ENCODE peak calls at places on chromosome 22, in eight cellular contexts. One of them, this sample, is unnamed.
A peak's percentile ranks its signal among the peaks of the same experiment; 100 is the strongest.

GRCh38 chr22:37566329-37566837 is 6.1 kb downstream of the CDC42EP1 start:
- DNase-seq in PC-9: no peak
- DNase-seq in mucosa of gallbladder: no peak
- DNase-seq in ecto neural progenitor cell: no peak
- DNase-seq in activated CD4-positive, alpha-beta T cell treated with anti-CD3 and anti-CD28 coated beads, Interleukin-2, amount 50 U/mL, for 4 hours: peak; percentile 14
- DNase-seq in HTR-8/SVneo: no peak
- DNase-seq in cardiac muscle cell: no peak
- DNase-seq in stimulated activated CD4-positive, alpha-beta T cell treated with anti-CD3 and anti-CD28 coated beads, TNF-alpha, amount 100 ng/mL, for 4 hours: no peak
- DNase-seq in this sample: no peak

GRCh38 chr22:44545773-44546172 is 47.7 kb upstream of the RTL6 start:
- DNase-seq in PC-9: no peak
- DNase-seq in mucosa of gallbladder: no peak
- DNase-seq in ecto neural progenitor cell: peak; percentile 43
- DNase-seq in activated CD4-positive, alpha-beta T cell treated with anti-CD3 and anti-CD28 coated beads, Interleukin-2, amount 50 U/mL, for 4 hours: no peak
- DNase-seq in HTR-8/SVneo: no peak
- DNase-seq in cardiac muscle cell: no peak
- DNase-seq in stimulated activated CD4-positive, alpha-beta T cell treated with anti-CD3 and anti-CD28 coated beads, TNF-alpha, amount 100 ng/mL, for 4 hours: no peak
- DNase-seq in this sample: no peak

GRCh38 chr22:39546889-39547586 is 14.5 kb upstream of the RPS19BP1 start:
- DNase-seq in PC-9: no peak
- DNase-seq in mucosa of gallbladder: no peak
- DNase-seq in ecto neural progenitor cell: no peak
- DNase-seq in activated CD4-positive, alpha-beta T cell treated with anti-CD3 and anti-CD28 coated beads, Interleukin-2, amount 50 U/mL, for 4 hours: no peak
- DNase-seq in HTR-8/SVneo: no peak
- DNase-seq in cardiac muscle cell: no peak
- DNase-seq in stimulated activated CD4-positive, alpha-beta T cell treated with anti-CD3 and anti-CD28 coated beads, TNF-alpha, amount 100 ng/mL, for 4 hours: no peak
- DNase-seq in this sample: peak; percentile 46

GRCh38 chr22:29080061-29080975 is 7.5 kb downstream of the KREMEN1 start:
- DNase-seq in PC-9: no peak
- DNase-seq in mucosa of gallbladder: no peak
- DNase-seq in ecto neural progenitor cell: no peak
- DNase-seq in activated CD4-positive, alpha-beta T cell treated with anti-CD3 and anti-CD28 coated beads, Interleukin-2, amount 50 U/mL, for 4 hours: no peak
- DNase-seq in HTR-8/SVneo: no peak
- DNase-seq in cardiac muscle cell: no peak
- DNase-seq in stimulated activated CD4-positive, alpha-beta T cell treated with anti-CD3 and anti-CD28 coated beads, TNF-alpha, amount 100 ng/mL, for 4 hours: no peak
- DNase-seq in this sample: no peak

GRCh38 chr22:19271856-19272535 is 19.5 kb downstream of the CLTCL1 start:
- DNase-seq in PC-9: no peak
- DNase-seq in mucosa of gallbladder: no peak
- DNase-seq in ecto neural progenitor cell: peak; percentile 12
- DNase-seq in activated CD4-positive, alpha-beta T cell treated with anti-CD3 and anti-CD28 coated beads, Interleukin-2, amount 50 U/mL, for 4 hours: no peak
- DNase-seq in HTR-8/SVneo: no peak
- DNase-seq in cardiac muscle cell: no peak
- DNase-seq in stimulated activated CD4-positive, alpha-beta T cell treated with anti-CD3 and anti-CD28 coated beads, TNF-alpha, amount 100 ng/mL, for 4 hours: no peak
- DNase-seq in this sample: peak; percentile 59

GRCh38 chr22:32326647-32327046 is 31.0 kb upstream of the RFPL3 start:
- DNase-seq in PC-9: no peak
- DNase-seq in mucosa of gallbladder: no peak
- DNase-seq in ecto neural progenitor cell: peak; percentile 23
- DNase-seq in activated CD4-positive, alpha-beta T cell treated with anti-CD3 and anti-CD28 coated beads, Interleukin-2, amount 50 U/mL, for 4 hours: no peak
- DNase-seq in HTR-8/SVneo: no peak
- DNase-seq in cardiac muscle cell: no peak
- DNase-seq in stimulated activated CD4-positive, alpha-beta T cell treated with anti-CD3 and anti-CD28 coated beads, TNF-alpha, amount 100 ng/mL, for 4 hours: no peak
- DNase-seq in this sample: no peak

GRCh38 chr22:38843716-38844660 is at the start of gene NPTXR:
- DNase-seq in PC-9: peak; percentile 72
- DNase-seq in mucosa of gallbladder: peak; percentile 34
- DNase-seq in ecto neural progenitor cell: peak; percentile 80
- DNase-seq in activated CD4-positive, alpha-beta T cell treated with anti-CD3 and anti-CD28 coated beads, Interleukin-2, amount 50 U/mL, for 4 hours: peak; percentile 26
- DNase-seq in HTR-8/SVneo: peak; percentile 50
- DNase-seq in cardiac muscle cell: peak; percentile 85
- DNase-seq in stimulated activated CD4-positive, alpha-beta T cell treated with anti-CD3 and anti-CD28 coated beads, TNF-alpha, amount 100 ng/mL, for 4 hours: peak; percentile 38
- DNase-seq in this sample: peak; percentile 67

GRCh38 chr22:39234867-39235687 is 9.7 kb downstream of the PDGFB start:
- DNase-seq in PC-9: peak; percentile 95
- DNase-seq in mucosa of gallbladder: peak; percentile 88
- DNase-seq in ecto neural progenitor cell: no peak
- DNase-seq in activated CD4-positive, alpha-beta T cell treated with anti-CD3 and anti-CD28 coated beads, Interleukin-2, amount 50 U/mL, for 4 hours: no peak
- DNase-seq in HTR-8/SVneo: no peak
- DNase-seq in cardiac muscle cell: no peak
- DNase-seq in stimulated activated CD4-positive, alpha-beta T cell treated with anti-CD3 and anti-CD28 coated beads, TNF-alpha, amount 100 ng/mL, for 4 hours: no peak
- DNase-seq in this sample: peak; percentile 71

GRCh38 chr22:23685205-23685784 is 5.5 kb upstream of the RGL4 start:
- DNase-seq in PC-9: no peak
- DNase-seq in mucosa of gallbladder: no peak
- DNase-seq in ecto neural progenitor cell: no peak
- DNase-seq in activated CD4-positive, alpha-beta T cell treated with anti-CD3 and anti-CD28 coated beads, Interleukin-2, amount 50 U/mL, for 4 hours: no peak
- DNase-seq in HTR-8/SVneo: no peak
- DNase-seq in cardiac muscle cell: no peak
- DNase-seq in stimulated activated CD4-positive, alpha-beta T cell treated with anti-CD3 and anti-CD28 coated beads, TNF-alpha, amount 100 ng/mL, for 4 hours: no peak
- DNase-seq in this sample: peak; percentile 32

GRCh38 chr22:19673660-19674059 is 40.6 kb upstream of the SEPTIN5 start:
- DNase-seq in PC-9: no peak
- DNase-seq in mucosa of gallbladder: no peak
- DNase-seq in ecto neural progenitor cell: no peak
- DNase-seq in activated CD4-positive, alpha-beta T cell treated with anti-CD3 and anti-CD28 coated beads, Interleukin-2, amount 50 U/mL, for 4 hours: no peak
- DNase-seq in HTR-8/SVneo: no peak
- DNase-seq in cardiac muscle cell: no peak
- DNase-seq in stimulated activated CD4-positive, alpha-beta T cell treated with anti-CD3 and anti-CD28 coated beads, TNF-alpha, amount 100 ng/mL, for 4 hours: no peak
- DNase-seq in this sample: no peak

GRCh38 chr22:22884888-22885840 is 2.5 kb upstream of the IGLL5 start:
- DNase-seq in PC-9: no peak
- DNase-seq in mucosa of gallbladder: no peak
- DNase-seq in ecto neural progenitor cell: no peak
- DNase-seq in activated CD4-positive, alpha-beta T cell treated with anti-CD3 and anti-CD28 coated beads, Interleukin-2, amount 50 U/mL, for 4 hours: no peak
- DNase-seq in HTR-8/SVneo: no peak
- DNase-seq in cardiac muscle cell: no peak
- DNase-seq in stimulated activated CD4-positive, alpha-beta T cell treated with anti-CD3 and anti-CD28 coated beads, TNF-alpha, amount 100 ng/mL, for 4 hours: no peak
- DNase-seq in this sample: no peak

GRCh38 chr22:46465793-46466192 is 71.6 kb downstream of the CELSR1 start:
- DNase-seq in PC-9: no peak
- DNase-seq in mucosa of gallbladder: no peak
- DNase-seq in ecto neural progenitor cell: no peak
- DNase-seq in activated CD4-positive, alpha-beta T cell treated with anti-CD3 and anti-CD28 coated beads, Interleukin-2, amount 50 U/mL, for 4 hours: no peak
- DNase-seq in HTR-8/SVneo: no peak
- DNase-seq in cardiac muscle cell: no peak
- DNase-seq in stimulated activated CD4-positive, alpha-beta T cell treated with anti-CD3 and anti-CD28 coated beads, TNF-alpha, amount 100 ng/mL, for 4 hours: no peak
- DNase-seq in this sample: peak; percentile 13

GRCh38 chr22:29704528-29705285 is 15.1 kb upstream of the CABP7 start:
- DNase-seq in PC-9: no peak
- DNase-seq in mucosa of gallbladder: peak; percentile 21
- DNase-seq in ecto neural progenitor cell: no peak
- DNase-seq in activated CD4-positive, alpha-beta T cell treated with anti-CD3 and anti-CD28 coated beads, Interleukin-2, amount 50 U/mL, for 4 hours: no peak
- DNase-seq in HTR-8/SVneo: no peak
- DNase-seq in cardiac muscle cell: no peak
- DNase-seq in stimulated activated CD4-positive, alpha-beta T cell treated with anti-CD3 and anti-CD28 coated beads, TNF-alpha, amount 100 ng/mL, for 4 hours: no peak
- DNase-seq in this sample: peak; percentile 34

GRCh38 chr22:49649166-49649565 is 178.5 kb downstream of the BRD1 start:
- DNase-seq in PC-9: no peak
- DNase-seq in mucosa of gallbladder: no peak
- DNase-seq in ecto neural progenitor cell: no peak
- DNase-seq in activated CD4-positive, alpha-beta T cell treated with anti-CD3 and anti-CD28 coated beads, Interleukin-2, amount 50 U/mL, for 4 hours: no peak
- DNase-seq in HTR-8/SVneo: no peak
- DNase-seq in cardiac muscle cell: no peak
- DNase-seq in stimulated activated CD4-positive, alpha-beta T cell treated with anti-CD3 and anti-CD28 coated beads, TNF-alpha, amount 100 ng/mL, for 4 hours: no peak
- DNase-seq in this sample: no peak

GRCh38 chr22:19039796-19040580 is 82.2 kb downstream of the DGCR2 start:
- DNase-seq in PC-9: no peak
- DNase-seq in mucosa of gallbladder: no peak
- DNase-seq in ecto neural progenitor cell: no peak
- DNase-seq in activated CD4-positive, alpha-beta T cell treated with anti-CD3 and anti-CD28 coated beads, Interleukin-2, amount 50 U/mL, for 4 hours: no peak
- DNase-seq in HTR-8/SVneo: no peak
- DNase-seq in cardiac muscle cell: no peak
- DNase-seq in stimulated activated CD4-positive, alpha-beta T cell treated with anti-CD3 and anti-CD28 coated beads, TNF-alpha, amount 100 ng/mL, for 4 hours: no peak
- DNase-seq in this sample: no peak

GRCh38 chr22:26743149-26743548 is 85.8 kb downstream of the MIAT start:
- DNase-seq in PC-9: no peak
- DNase-seq in mucosa of gallbladder: no peak
- DNase-seq in ecto neural progenitor cell: no peak
- DNase-seq in activated CD4-positive, alpha-beta T cell treated with anti-CD3 and anti-CD28 coated beads, Interleukin-2, amount 50 U/mL, for 4 hours: no peak
- DNase-seq in HTR-8/SVneo: no peak
- DNase-seq in cardiac muscle cell: no peak
- DNase-seq in stimulated activated CD4-positive, alpha-beta T cell treated with anti-CD3 and anti-CD28 coated beads, TNF-alpha, amount 100 ng/mL, for 4 hours: no peak
- DNase-seq in this sample: no peak

GRCh38 chr22:22720201-22720723 is 75.8 kb downstream of the GGTLC2 start:
- DNase-seq in PC-9: no peak
- DNase-seq in mucosa of gallbladder: peak; percentile 41
- DNase-seq in ecto neural progenitor cell: peak; percentile 70
- DNase-seq in activated CD4-positive, alpha-beta T cell treated with anti-CD3 and anti-CD28 coated beads, Interleukin-2, amount 50 U/mL, for 4 hours: peak; percentile 8
- DNase-seq in HTR-8/SVneo: no peak
- DNase-seq in cardiac muscle cell: no peak
- DNase-seq in stimulated activated CD4-positive, alpha-beta T cell treated with anti-CD3 and anti-CD28 coated beads, TNF-alpha, amount 100 ng/mL, for 4 hours: no peak
- DNase-seq in this sample: peak; percentile 33

GRCh38 chr22:23256138-23256932 is 76.0 kb downstream of the BCR start:
- DNase-seq in PC-9: no peak
- DNase-seq in mucosa of gallbladder: no peak
- DNase-seq in ecto neural progenitor cell: no peak
- DNase-seq in activated CD4-positive, alpha-beta T cell treated with anti-CD3 and anti-CD28 coated beads, Interleukin-2, amount 50 U/mL, for 4 hours: no peak
- DNase-seq in HTR-8/SVneo: no peak
- DNase-seq in cardiac muscle cell: no peak
- DNase-seq in stimulated activated CD4-positive, alpha-beta T cell treated with anti-CD3 and anti-CD28 coated beads, TNF-alpha, amount 100 ng/mL, for 4 hours: no peak
- DNase-seq in this sample: no peak

GRCh38 chr22:43796567-43796966 is 15.5 kb downstream of the EFCAB6 start:
- DNase-seq in PC-9: no peak
- DNase-seq in mucosa of gallbladder: no peak
- DNase-seq in ecto neural progenitor cell: no peak
- DNase-seq in activated CD4-positive, alpha-beta T cell treated with anti-CD3 and anti-CD28 coated beads, Interleukin-2, amount 50 U/mL, for 4 hours: no peak
- DNase-seq in HTR-8/SVneo: no peak
- DNase-seq in cardiac muscle cell: peak; percentile 90
- DNase-seq in stimulated activated CD4-positive, alpha-beta T cell treated with anti-CD3 and anti-CD28 coated beads, TNF-alpha, amount 100 ng/mL, for 4 hours: no peak
- DNase-seq in this sample: peak; percentile 28

GRCh38 chr22:24513706-24514240 is 18.6 kb downstream of the UPB1 start:
- DNase-seq in PC-9: no peak
- DNase-seq in mucosa of gallbladder: no peak
- DNase-seq in ecto neural progenitor cell: no peak
- DNase-seq in activated CD4-positive, alpha-beta T cell treated with anti-CD3 and anti-CD28 coated beads, Interleukin-2, amount 50 U/mL, for 4 hours: no peak
- DNase-seq in HTR-8/SVneo: no peak
- DNase-seq in cardiac muscle cell: no peak
- DNase-seq in stimulated activated CD4-positive, alpha-beta T cell treated with anti-CD3 and anti-CD28 coated beads, TNF-alpha, amount 100 ng/mL, for 4 hours: no peak
- DNase-seq in this sample: no peak

This sample was measured in kidney tubule cell.